ENCODE peak calls at places on chromosomes 2 and 18, in ten cellular contexts. V is HFF-Myc; H is endothelial cell; I is BJ; T is uterus; O is PC-9; W is CD8-positive, alpha-beta T cell; L is choroid plexus epithelial cell; M is B cell; B is tibial artery. K is an unnamed sample.
A peak's percentile ranks its signal among the peaks of the same experiment; 100 is the strongest.

GRCh38 chr2:121363632-121364420 is 78.8 kb upstream of the TFCP2L1 start:
- DNase-seq in V (no peak), H (no peak), I (peak; percentile 81), T (no peak), O (no peak), W (no peak), L (peak; percentile 49), M (no peak), B (no peak), K (peak; percentile 76)

GRCh38 chr18:79519751-79520472 is 124.2 kb downstream of the NFATC1 start:
- DNase-seq in V (no peak), H (peak; percentile 15), I (no peak), T (no peak), O (no peak), W (peak; percentile 46), L (no peak), M (peak; percentile 58), B (no peak), K (no peak)

GRCh38 chr2:241891315-241891987 is 21.9 kb downstream of the RTP5 start:
- DNase-seq in V (no peak), H (no peak), I (no peak), T (no peak), O (no peak), W (no peak), L (no peak), M (no peak), B (no peak), K (no peak)

GRCh38 chr2:202690321-202690900 is 55.6 kb downstream of the FAM117B start:
- DNase-seq in V (no peak), H (no peak), I (no peak), T (no peak), O (no peak), W (no peak), L (peak; percentile 21), M (no peak), B (no peak), K (no peak)

GRCh38 chr2:62596061-62596658 is 90.2 kb upstream of the TMEM17 start:
- DNase-seq in V (peak; percentile 75), H (no peak), I (peak; percentile 96), T (no peak), O (no peak), W (no peak), L (no peak), M (no peak), B (no peak), K (peak; percentile 67)

GRCh38 chr2:219129589-219129988 is 31.0 kb downstream of the NHEJ1 start:
- DNase-seq in V (no peak), H (no peak), I (no peak), T (no peak), O (no peak), W (no peak), L (no peak), M (no peak), B (no peak), K (no peak)

GRCh38 chr2:99476629-99477028 is 13.2 kb downstream of the REV1 start:
- DNase-seq in V (no peak), H (no peak), I (no peak), T (no peak), O (no peak), W (no peak), L (no peak), M (no peak), B (no peak), K (no peak)

GRCh38 chr2:213199871-213200270 is 48.5 kb upstream of the IKZF2 start:
- DNase-seq in V (no peak), H (no peak), I (no peak), T (no peak), O (no peak), W (no peak), L (peak; percentile 93), M (no peak), B (no peak), K (no peak)

GRCh38 chr2:16104345-16105177 is 164.2 kb downstream of the MYCN start:
- DNase-seq in V (no peak), H (no peak), I (no peak), T (no peak), O (no peak), W (no peak), L (no peak), M (no peak), B (no peak), K (no peak)

GRCh38 chr2:33021542-33022259 is 74.9 kb downstream of the LTBP1 start:
- DNase-seq in V (peak; percentile 26), H (no peak), I (peak; percentile 41), T (no peak), O (no peak), W (no peak), L (peak; percentile 82), M (no peak), B (no peak), K (peak; percentile 70)

GRCh38 chr2:215970425-215970824 is 42.9 kb downstream of the MREG start:
- DNase-seq in V (no peak), H (no peak), I (no peak), T (no peak), O (no peak), W (no peak), L (peak; percentile 30), M (no peak), B (no peak), K (peak; percentile 4)

GRCh38 chr18:44870631-44871502 is 190.2 kb downstream of the SETBP1 start:
- DNase-seq in V (no peak), H (no peak), I (no peak), T (no peak), O (no peak), W (no peak), L (no peak), M (no peak), B (no peak), K (no peak)

GRCh38 chr2:237281900-237282306 is 132.1 kb downstream of the COL6A3 start:
- DNase-seq in V (peak; percentile 82), H (no peak), I (no peak), T (no peak), O (peak; percentile 43), W (no peak), L (peak; percentile 92), M (no peak), B (no peak), K (peak; percentile 94)

GRCh38 chr2:70776266-70776665 is 8.3 kb upstream of the ADD2 start:
- DNase-seq in V (no peak), H (no peak), I (no peak), T (no peak), O (no peak), W (no peak), L (no peak), M (no peak), B (no peak), K (no peak)

DNA sequence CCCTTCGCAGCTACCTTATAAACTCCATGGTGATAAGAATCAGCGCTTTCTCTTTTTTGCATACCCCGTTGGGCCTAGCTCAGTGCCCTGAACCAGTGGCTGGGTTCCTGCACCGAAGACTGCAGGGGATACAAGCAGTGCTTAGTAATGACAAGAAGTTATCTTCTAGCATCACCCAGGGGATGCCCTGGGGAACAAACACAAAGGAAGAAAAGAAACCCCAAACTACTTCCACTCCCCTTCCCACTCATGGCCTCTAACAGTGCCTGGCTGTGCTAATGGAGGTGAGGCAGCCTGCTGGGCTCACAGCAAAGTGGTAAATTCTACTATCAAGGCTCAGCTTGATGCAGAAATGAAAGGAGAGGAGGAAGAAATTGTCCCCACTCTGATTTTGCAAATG is 314.7 kb downstream of the TXNL1 start:
- DNase-seq in V (no peak), H (no peak), I (no peak), T (no peak), O (no peak), W (no peak), L (no peak), M (peak; percentile 27), B (no peak), K (no peak)
- TF ChIP-seq CTCF in V (no peak), H (no peak), I (no peak), T (no peak), O (no peak), W (no peak), L (no peak), M (no peak), B (no peak), K (no peak)

GRCh38 chr18:50194623-50195532 is at the start of gene MYO5B:
- DNase-seq in V (no peak), H (peak; percentile 55), I (no peak), T (no peak), O (peak; percentile 70), W (peak; percentile 30), L (no peak), M (peak; percentile 84), B (no peak), K (no peak)
- TF ChIP-seq CTCF in V (no peak), H (peak; percentile 50), I (no peak), T (peak; percentile 48), O (peak; percentile 47), W (no peak), L (no peak), M (peak; percentile 22), B (no peak), K (no peak)

DNA sequence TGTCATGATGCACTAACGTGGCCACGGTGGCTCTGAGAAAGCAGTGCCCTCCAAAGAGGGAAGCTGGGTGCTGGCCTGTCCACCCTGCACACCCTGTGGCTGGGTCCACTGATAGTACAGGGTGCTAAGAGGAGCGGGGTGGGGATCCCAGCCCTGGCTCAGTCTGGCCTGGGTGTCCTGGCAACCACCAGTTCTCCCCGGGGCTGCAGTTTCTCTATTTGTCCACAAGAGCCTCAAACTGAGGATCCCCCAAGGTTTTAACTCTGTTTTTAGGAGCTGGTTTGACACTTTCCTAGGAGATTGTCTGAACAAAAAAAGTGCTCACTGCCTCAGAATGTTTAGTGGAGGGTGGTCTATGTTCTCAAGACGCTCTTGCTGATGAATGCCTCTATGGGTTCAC is 29.0 kb downstream of the EDAR start:
- DNase-seq in V (no peak), H (no peak), I (no peak), T (no peak), O (no peak), W (no peak), L (peak; percentile 15), M (no peak), B (no peak), K (no peak)
- TF ChIP-seq CTCF in V (peak; percentile 12), H (peak; percentile 31), I (peak; percentile 14), T (no peak), O (no peak), W (no peak), L (peak; percentile 35), M (no peak), B (no peak), K (peak; percentile 56)

DNA sequence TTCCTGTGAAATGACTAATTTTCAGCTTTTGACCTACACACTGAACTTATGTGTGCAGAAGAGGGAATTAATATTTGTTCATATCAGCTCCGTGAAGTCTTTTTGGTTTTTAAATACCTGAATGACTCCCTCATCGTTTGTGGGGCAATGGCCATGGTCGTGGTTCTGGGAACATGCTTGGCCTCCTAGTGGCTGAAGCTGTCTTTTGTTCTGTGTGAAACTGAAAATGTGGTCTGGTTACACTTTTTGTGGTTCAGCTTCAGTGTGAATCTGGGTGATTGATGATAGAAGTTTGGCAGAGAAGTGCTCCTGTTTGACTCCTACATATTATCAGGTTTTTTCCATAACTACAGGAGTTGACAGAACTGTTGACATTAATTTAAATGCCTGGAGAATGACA is 408.2 kb downstream of the THSD7B start:
- DNase-seq in V (no peak), H (no peak), I (no peak), T (no peak), O (no peak), W (no peak), L (peak; percentile 63), M (no peak), B (no peak), K (peak; percentile 71)
- TF ChIP-seq CTCF in V (peak; percentile 45), H (peak; percentile 59), I (peak; percentile 42), T (no peak), O (no peak), W (no peak), L (peak; percentile 37), M (no peak), B (no peak), K (peak; percentile 84)